ENCODE peak calls at places on chromosome 1, in five cellular contexts. One of them, this sample, is unnamed.

GRCh38 chr1:184502154-184502553 is 115.3 kb downstream of the C1orf21 start:
- DNase-seq in brain microvascular endothelial cell: no peak
- DNase-seq in CD8-positive, alpha-beta T cell: no peak
- DNase-seq in DND-41: no peak
- DNase-seq in foreskin keratinocyte: no peak
- DNase-seq in this sample: no peak

GRCh38 chr1:111032295-111032897 is 68.7 kb upstream of the LRIF1 start:
- DNase-seq in brain microvascular endothelial cell: peak
- DNase-seq in CD8-positive, alpha-beta T cell: no peak
- DNase-seq in foreskin keratinocyte: peak
- DNase-seq in DND-41: peak
- DNase-seq in this sample: peak

GRCh38 chr1:209387271-209387968 is 196.1 kb upstream of the CAMK1G start:
- DNase-seq in CD8-positive, alpha-beta T cell: no peak
- DNase-seq in foreskin keratinocyte: peak
- DNase-seq in brain microvascular endothelial cell: no peak
- DNase-seq in DND-41: no peak
- DNase-seq in this sample: peak

GRCh38 chr1:5634893-5635292 is 357.3 kb downstream of the NPHP4 start:
- DNase-seq in CD8-positive, alpha-beta T cell: no peak
- DNase-seq in brain microvascular endothelial cell: no peak
- DNase-seq in DND-41: no peak
- DNase-seq in foreskin keratinocyte: no peak
- DNase-seq in this sample: no peak

GRCh38 chr1:212234431-212235298 is 50.5 kb upstream of the PPP2R5A start:
- DNase-seq in CD8-positive, alpha-beta T cell: no peak
- DNase-seq in DND-41: no peak
- DNase-seq in foreskin keratinocyte: peak
- DNase-seq in brain microvascular endothelial cell: peak
- DNase-seq in this sample: peak

GRCh38 chr1:211537253-211537652 is 41.7 kb downstream of the SLC30A1 start:
- DNase-seq in foreskin keratinocyte: no peak
- DNase-seq in CD8-positive, alpha-beta T cell: no peak
- DNase-seq in DND-41: no peak
- DNase-seq in brain microvascular endothelial cell: peak
- DNase-seq in this sample: no peak

GRCh38 chr1:227470688-227471087 is 92.7 kb upstream of the ZNF678 start:
- DNase-seq in brain microvascular endothelial cell: no peak
- DNase-seq in DND-41: no peak
- DNase-seq in CD8-positive, alpha-beta T cell: no peak
- DNase-seq in foreskin keratinocyte: no peak
- DNase-seq in this sample: no peak

GRCh38 chr1:225814381-225814780 is 4.5 kb downstream of the EPHX1 start:
- DNase-seq in brain microvascular endothelial cell: no peak
- DNase-seq in foreskin keratinocyte: no peak
- DNase-seq in CD8-positive, alpha-beta T cell: no peak
- DNase-seq in DND-41: no peak
- DNase-seq in this sample: no peak

GRCh38 chr1:43073490-43074230 is 98.4 kb downstream of the EBNA1BP2 start:
- DNase-seq in DND-41: peak
- DNase-seq in CD8-positive, alpha-beta T cell: peak
- DNase-seq in foreskin keratinocyte: peak
- DNase-seq in brain microvascular endothelial cell: peak
- DNase-seq in this sample: peak

GRCh38 chr1:54816951-54817350 is 15.8 kb upstream of the TTC22 start:
- DNase-seq in DND-41: no peak
- DNase-seq in brain microvascular endothelial cell: no peak
- DNase-seq in foreskin keratinocyte: no peak
- DNase-seq in CD8-positive, alpha-beta T cell: no peak
- DNase-seq in this sample: no peak

GRCh38 chr1:2300004-2300771 is 72.1 kb downstream of the SKI start:
- DNase-seq in DND-41: peak
- DNase-seq in foreskin keratinocyte: no peak
- DNase-seq in CD8-positive, alpha-beta T cell: peak
- DNase-seq in brain microvascular endothelial cell: no peak
- DNase-seq in this sample: no peak

GRCh38 chr1:230854423-230854822 is 13.9 kb downstream of the C1orf198 start:
- DNase-seq in DND-41: no peak
- DNase-seq in foreskin keratinocyte: no peak
- DNase-seq in CD8-positive, alpha-beta T cell: no peak
- DNase-seq in brain microvascular endothelial cell: no peak
- DNase-seq in this sample: no peak

GRCh38 chr1:66176828-66177227 is 357.1 kb upstream of the SGIP1 start:
- DNase-seq in foreskin keratinocyte: no peak
- DNase-seq in CD8-positive, alpha-beta T cell: no peak
- DNase-seq in DND-41: no peak
- DNase-seq in brain microvascular endothelial cell: no peak
- DNase-seq in this sample: no peak

GRCh38 chr1:166013232-166013631 is 153.6 kb downstream of the FAM78B start:
- DNase-seq in CD8-positive, alpha-beta T cell: no peak
- DNase-seq in brain microvascular endothelial cell: no peak
- DNase-seq in DND-41: no peak
- DNase-seq in foreskin keratinocyte: no peak
- DNase-seq in this sample: no peak

GRCh38 chr1:143643148-143643885 is 328.5 kb downstream of the FAM72C start:
- DNase-seq in DND-41: no peak
- DNase-seq in brain microvascular endothelial cell: no peak
- DNase-seq in foreskin keratinocyte: no peak
- DNase-seq in CD8-positive, alpha-beta T cell: no peak
- DNase-seq in this sample: no peak

GRCh38 chr1:161187311-161187710 is 10.0 kb upstream of the B4GALT3 start:
- DNase-seq in DND-41: no peak
- DNase-seq in foreskin keratinocyte: no peak
- DNase-seq in CD8-positive, alpha-beta T cell: no peak
- DNase-seq in brain microvascular endothelial cell: no peak
- DNase-seq in this sample: no peak

GRCh38 chr1:40096646-40096976 is 441 bp downstream of the PPT1 start:
- DNase-seq in CD8-positive, alpha-beta T cell: no peak
- DNase-seq in DND-41: no peak
- DNase-seq in foreskin keratinocyte: no peak
- DNase-seq in brain microvascular endothelial cell: no peak
- DNase-seq in this sample: peak

GRCh38 chr1:22922640-22923039 is 50.0 kb downstream of the LACTBL1 start:
- DNase-seq in foreskin keratinocyte: peak
- DNase-seq in CD8-positive, alpha-beta T cell: no peak
- DNase-seq in DND-41: no peak
- DNase-seq in brain microvascular endothelial cell: no peak
- DNase-seq in this sample: no peak

GRCh38 chr1:172638885-172639831 is 19.7 kb upstream of the FASLG start:
- DNase-seq in CD8-positive, alpha-beta T cell: peak
- DNase-seq in brain microvascular endothelial cell: peak
- DNase-seq in DND-41: peak
- DNase-seq in foreskin keratinocyte: peak
- DNase-seq in this sample: peak
- H3K27ac ChIP-seq in CD8-positive, alpha-beta T cell: peak
- H3K27ac ChIP-seq in brain microvascular endothelial cell: peak
- H3K27ac ChIP-seq in DND-41: peak
- H3K27ac ChIP-seq in foreskin keratinocyte: peak
- H3K27ac ChIP-seq in this sample: peak

GRCh38 chr1:218499021-218499691 is 154.0 kb downstream of the TGFB2 start:
- DNase-seq in CD8-positive, alpha-beta T cell: no peak
- DNase-seq in brain microvascular endothelial cell: peak
- DNase-seq in foreskin keratinocyte: peak
- DNase-seq in DND-41: no peak
- DNase-seq in this sample: no peak

GRCh38 chr1:218501073-218501612 is 156.0 kb downstream of the TGFB2 start:
- DNase-seq in DND-41: no peak
- DNase-seq in CD8-positive, alpha-beta T cell: no peak
- DNase-seq in foreskin keratinocyte: no peak
- DNase-seq in brain microvascular endothelial cell: no peak
- DNase-seq in this sample: no peak

GRCh38 chr1:218498061-218498938 is 153.2 kb downstream of the TGFB2 start:
- DNase-seq in CD8-positive, alpha-beta T cell: no peak
- DNase-seq in DND-41: no peak
- DNase-seq in brain microvascular endothelial cell: peak
- DNase-seq in foreskin keratinocyte: peak
- DNase-seq in this sample: no peak

GRCh38 chr1:218502383-218502782 is 157.2 kb downstream of the TGFB2 start:
- DNase-seq in foreskin keratinocyte: no peak
- DNase-seq in DND-41: no peak
- DNase-seq in CD8-positive, alpha-beta T cell: no peak
- DNase-seq in brain microvascular endothelial cell: no peak
- DNase-seq in this sample: no peak

DNA sequence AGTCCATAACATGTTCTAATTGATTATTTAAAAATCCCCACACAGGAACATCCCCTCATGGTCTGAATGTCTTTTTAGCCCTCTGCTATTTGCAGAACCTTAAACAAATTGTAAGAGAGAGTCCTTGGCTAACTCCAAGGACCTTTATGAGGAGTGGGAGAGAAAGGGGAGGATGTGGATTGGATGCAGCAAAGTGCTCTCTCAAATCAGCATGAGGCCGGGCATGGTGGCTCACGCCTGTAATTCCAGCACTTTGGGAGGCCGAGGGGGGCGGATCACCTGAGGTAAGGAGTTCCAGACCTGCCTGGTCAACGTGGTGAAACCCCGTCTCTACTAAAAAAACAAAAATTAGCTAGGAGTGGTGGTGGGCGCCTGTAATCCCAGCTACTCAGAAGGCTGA is 154.8 kb downstream of the TGFB2 start:
- DNase-seq in foreskin keratinocyte: no peak
- DNase-seq in DND-41: no peak
- DNase-seq in brain microvascular endothelial cell: no peak
- DNase-seq in CD8-positive, alpha-beta T cell: no peak
- DNase-seq in this sample: no peak
- H3K27ac ChIP-seq in foreskin keratinocyte: peak
- H3K27ac ChIP-seq in DND-41: no peak
- H3K27ac ChIP-seq in brain microvascular endothelial cell: peak
- H3K27ac ChIP-seq in CD8-positive, alpha-beta T cell: no peak
- H3K27ac ChIP-seq in this sample: no peak

GRCh38 chr1:198499588-198499987 is 40.9 kb downstream of the ATP6V1G3 start:
- DNase-seq in brain microvascular endothelial cell: no peak
- DNase-seq in DND-41: no peak
- DNase-seq in foreskin keratinocyte: no peak
- DNase-seq in CD8-positive, alpha-beta T cell: no peak
- DNase-seq in this sample: no peak
- H3K27ac ChIP-seq in brain microvascular endothelial cell: no peak
- H3K27ac ChIP-seq in DND-41: no peak
- H3K27ac ChIP-seq in foreskin keratinocyte: no peak
- H3K27ac ChIP-seq in CD8-positive, alpha-beta T cell: no peak
- H3K27ac ChIP-seq in this sample: no peak

GRCh38 chr1:151516031-151516511 is 4.9 kb downstream of the CGN start:
- DNase-seq in foreskin keratinocyte: peak
- DNase-seq in DND-41: no peak
- DNase-seq in CD8-positive, alpha-beta T cell: no peak
- DNase-seq in brain microvascular endothelial cell: no peak
- DNase-seq in this sample: peak
- H3K27ac ChIP-seq in foreskin keratinocyte: no peak
- H3K27ac ChIP-seq in DND-41: no peak
- H3K27ac ChIP-seq in CD8-positive, alpha-beta T cell: no peak
- H3K27ac ChIP-seq in brain microvascular endothelial cell: no peak
- H3K27ac ChIP-seq in this sample: no peak

GRCh38 chr1:153636312-153636711 is 2.4 kb downstream of the CHTOP start:
- DNase-seq in foreskin keratinocyte: no peak
- DNase-seq in DND-41: no peak
- DNase-seq in brain microvascular endothelial cell: no peak
- DNase-seq in CD8-positive, alpha-beta T cell: no peak
- DNase-seq in this sample: no peak
- H3K27ac ChIP-seq in foreskin keratinocyte: no peak
- H3K27ac ChIP-seq in DND-41: no peak
- H3K27ac ChIP-seq in brain microvascular endothelial cell: no peak
- H3K27ac ChIP-seq in CD8-positive, alpha-beta T cell: no peak
- H3K27ac ChIP-seq in this sample: peak

GRCh38 chr1:97691325-97691724 is 229.5 kb downstream of the DPYD start:
- DNase-seq in DND-41: no peak
- DNase-seq in CD8-positive, alpha-beta T cell: no peak
- DNase-seq in foreskin keratinocyte: no peak
- DNase-seq in brain microvascular endothelial cell: no peak
- DNase-seq in this sample: no peak

GRCh38 chr1:97693601-97694000 is 227.2 kb downstream of the DPYD start:
- DNase-seq in foreskin keratinocyte: no peak
- DNase-seq in brain microvascular endothelial cell: no peak
- DNase-seq in CD8-positive, alpha-beta T cell: no peak
- DNase-seq in DND-41: no peak
- DNase-seq in this sample: no peak
- H3K27ac ChIP-seq in foreskin keratinocyte: no peak
- H3K27ac ChIP-seq in brain microvascular endothelial cell: no peak
- H3K27ac ChIP-seq in CD8-positive, alpha-beta T cell: no peak
- H3K27ac ChIP-seq in DND-41: no peak
- H3K27ac ChIP-seq in this sample: no peak